ENCODE peak calls at places on chromosomes 6 and 20, in eight cellular contexts. L is HFFc6, K is KBM-7, Z is cardiac fibroblast, D is lung microvascular endothelial cell, T is myocyte, J is progenitor cell of endocrine pancreas, N is cardiac muscle cell. M is an unnamed sample.

GRCh38 chr6:149483849-149484635 is 772 bp downstream of the ZC3H12D start:
- DNase-seq in L (no peak), D (no peak), J (no peak), N (no peak), Z (no peak), T (no peak), K (no peak), M (no peak)

GRCh38 chr6:24536466-24536865 is 41.7 kb downstream of the ALDH5A1 start:
- DNase-seq in Z (peak; percentile 5), T (no peak), L (no peak), N (no peak), K (no peak), D (no peak), J (no peak), M (no peak)

GRCh38 chr20:4956200-4956810 is 45.0 kb downstream of the SLC23A2 start:
- DNase-seq in Z (peak; percentile 79), D (peak; percentile 74), N (peak; percentile 66), T (peak; percentile 72), K (peak; percentile 68), J (no peak), L (peak; percentile 51), M (peak; percentile 77)

GRCh38 chr20:33262658-33263065 is 20.4 kb upstream of the BPIFB1 start:
- DNase-seq in K (peak; percentile 57), D (peak; percentile 74), Z (peak; percentile 78), N (peak; percentile 81), T (peak; percentile 62), L (peak; percentile 51), J (peak; percentile 47), M (peak; percentile 89)

GRCh38 chr6:137772541-137773289 is 94.3 kb upstream of the TNFAIP3 start:
- DNase-seq in K (no peak), Z (no peak), T (no peak), N (no peak), J (no peak), D (no peak), L (no peak), M (no peak)

GRCh38 chr6:47669684-47670515 is 28.5 kb upstream of the ADGRF4 start:
- DNase-seq in T (peak; percentile 42), D (no peak), N (peak; percentile 10), Z (peak; percentile 14), K (no peak), J (no peak), L (no peak), M (no peak)

GRCh38 chr6:47116086-47116485 is 74.0 kb upstream of the ADGRF1 start:
- DNase-seq in N (no peak), L (no peak), J (no peak), D (no peak), Z (no peak), K (no peak), T (no peak), M (no peak)

GRCh38 chr6:98946877-98947410 is 802 bp downstream of the FBXL4 start:
- DNase-seq in L (no peak), N (no peak), Z (peak; percentile 25), D (peak; percentile 16), T (peak; percentile 28), K (peak; percentile 55), J (no peak), M (peak; percentile 53)

GRCh38 chr6:155346957-155347356 is 32.7 kb upstream of the TFB1M start:
- DNase-seq in D (no peak), K (no peak), J (no peak), T (no peak), N (no peak), L (no peak), Z (no peak), M (no peak)

GRCh38 chr6:9834233-9834632 is 580.6 kb downstream of the TFAP2A start:
- DNase-seq in T (no peak), J (no peak), D (peak; percentile 80), Z (no peak), N (no peak), L (no peak), K (no peak), M (no peak)

GRCh38 chr20:62069741-62070216 is 4.1 kb upstream of the TAF4 start:
- DNase-seq in K (peak; percentile 29), Z (peak; percentile 47), T (peak; percentile 74), N (no peak), D (no peak), L (peak; percentile 73), J (no peak), M (no peak)

GRCh38 chr20:496126-496696 is 33.9 kb upstream of the TBC1D20 start:
- DNase-seq in N (no peak), L (no peak), K (no peak), J (no peak), T (peak; percentile 85), D (no peak), Z (peak; percentile 58), M (no peak)

GRCh38 chr20:63433351-63433750 is 39.1 kb downstream of the KCNQ2 start:
- DNase-seq in T (no peak), K (no peak), N (no peak), D (no peak), L (no peak), J (no peak), Z (no peak), M (no peak)

GRCh38 chr6:53598584-53598983 is 53.7 kb upstream of the GCLC start:
- DNase-seq in J (no peak), L (no peak), N (peak; percentile 18), D (no peak), K (no peak), Z (no peak), T (peak; percentile 51), M (no peak)

GRCh38 chr6:126811307-126811706 is 307.2 kb upstream of the RSPO3 start:
- DNase-seq in K (no peak), Z (peak; percentile 51), N (no peak), T (peak; percentile 38), L (no peak), J (no peak), D (peak; percentile 59), M (no peak)

GRCh38 chr6:23927935-23928334 is 198.1 kb upstream of the NRSN1 start:
- DNase-seq in L (no peak), K (no peak), Z (no peak), T (no peak), J (no peak), N (no peak), D (no peak), M (no peak)

GRCh38 chr6:4316867-4317400 is 181.6 kb upstream of the ECI2 start:
- DNase-seq in D (peak; percentile 95), K (peak; percentile 88), J (no peak), L (peak; percentile 86), N (no peak), Z (peak; percentile 90), T (peak; percentile 91), M (peak; percentile 60)

GRCh38 chr20:21936720-21937380 is 231.4 kb downstream of the PAX1 start:
- DNase-seq in D (no peak), L (no peak), N (no peak), T (no peak), Z (no peak), J (no peak), K (no peak), M (no peak)

GRCh38 chr20:1720226-1720625 is 62.6 kb upstream of the SIRPG start:
- DNase-seq in J (no peak), K (no peak), T (no peak), N (no peak), L (no peak), D (no peak), Z (no peak), M (no peak)

GRCh38 chr6:146905313-146905712 is 298.9 kb upstream of the STXBP5 start:
- DNase-seq in T (peak; percentile 40), D (peak; percentile 50), Z (peak; percentile 49), L (peak; percentile 85), J (no peak), N (no peak), K (no peak), M (peak; percentile 23)

GRCh38 chr6:151340206-151340978 is 51.0 kb downstream of the ZBTB2 start:
- DNase-seq in K (no peak), T (no peak), N (no peak), J (no peak), Z (no peak), D (peak; percentile 18), L (no peak), M (no peak)

GRCh38 chr20:63402860-63403220 is 41.7 kb upstream of the CHRNA4 start:
- DNase-seq in J (no peak), T (peak; percentile 43), Z (no peak), L (no peak), N (no peak), K (no peak), D (no peak), M (no peak)

GRCh38 chr6:22300287-22300998 is 3.6 kb upstream of the PRL start:
- DNase-seq in N (no peak), J (no peak), Z (no peak), K (no peak), L (no peak), D (no peak), T (no peak), M (no peak)

GRCh38 chr20:22904905-22905304 is 130.2 kb upstream of the SSTR4 start:
- DNase-seq in D (no peak), J (no peak), N (no peak), Z (no peak), K (no peak), T (no peak), L (no peak), M (no peak)

GRCh38 chr6:42220754-42221153 is 3.1 kb upstream of the MRPS10 start:
- DNase-seq in L (no peak), D (no peak), J (no peak), N (no peak), Z (no peak), K (no peak), T (no peak), M (no peak)

GRCh38 chr6:148367418-148368024 is 24.9 kb downstream of the SASH1 start:
- DNase-seq in J (no peak), Z (peak; percentile 94), L (peak; percentile 48), D (peak; percentile 99), N (no peak), T (no peak), K (peak; percentile 5), M (no peak)

GRCh38 chr20:37251836-37252477 is 9.7 kb downstream of the GHRH start:
- DNase-seq in L (no peak), Z (no peak), D (no peak), T (no peak), K (no peak), N (no peak), J (no peak), M (no peak)

GRCh38 chr20:24489193-24489592 is 19.8 kb downstream of the SYNDIG1 start:
- DNase-seq in K (no peak), J (no peak), T (no peak), L (no peak), D (no peak), Z (no peak), N (no peak), M (no peak)

GRCh38 chr6:152457949-152458624 is 179.1 kb downstream of the SYNE1 start:
- DNase-seq in L (no peak), J (no peak), D (no peak), N (no peak), T (no peak), Z (no peak), K (no peak), M (no peak)

GRCh38 chr6:45930419-45931059 is 85.1 kb downstream of the CLIC5 start:
- DNase-seq in D (peak; percentile 75), K (peak; percentile 71), L (peak; percentile 45), T (peak; percentile 72), J (peak; percentile 55), Z (peak; percentile 75), N (peak; percentile 80), M (peak; percentile 52)

GRCh38 chr20:46789339-46789984 is 80.0 kb downstream of the SLC2A10 start:
- DNase-seq in T (no peak), Z (no peak), N (no peak), D (no peak), K (no peak), J (no peak), L (no peak), M (no peak)

M was measured in AML-193.